ENCODE peak calls at places on chromosomes 13 and 19, in ten cellular contexts. C is activated T-cell treated with anti-CD3 and anti-CD28 coated beads, Interleukin-2, amount 50 U/mL, for 72 hours; O is astrocyte of the spinal cord; U is neuronal stem cell; T is amygdala; E is T-cell; N is stimulated activated CD4-positive, alpha-beta T cell treated with anti-CD3 and anti-CD28 coated beads, Interleukin-2, amount 100 ng/mL, for 48 hours; L is AG09309; Y is EL; W is HS-5. M is an unnamed sample.

GRCh38 chr13:110065780-110066179 is 241.2 kb downstream of the COL4A1 start:
- DNase-seq in C (no peak), O (no peak), U (no peak), T (no peak), E (no peak), N (no peak), L (no peak), Y (no peak), W (no peak), M (no peak)

GRCh38 chr13:21735621-21736401 is 64.9 kb downstream of the FGF9 start:
- DNase-seq in C (no peak), O (no peak), U (no peak), T (no peak), E (no peak), N (no peak), L (no peak), Y (no peak), W (no peak), M (no peak)

GRCh38 chr13:38656699-38657098 is 30.2 kb upstream of the FREM2 start:
- DNase-seq in C (no peak), O (no peak), U (no peak), T (no peak), E (no peak), N (no peak), L (no peak), Y (no peak), W (no peak), M (no peak)

GRCh38 chr13:48165063-48165462 is 67.9 kb upstream of the ITM2B start:
- DNase-seq in C (no peak), O (no peak), U (no peak), T (no peak), E (no peak), N (no peak), L (no peak), Y (no peak), W (no peak), M (no peak)

GRCh38 chr19:21566073-21566472 is 60.7 kb downstream of the ZNF429 start:
- DNase-seq in C (peak), O (no peak), U (no peak), T (no peak), E (no peak), N (no peak), L (no peak), Y (no peak), W (no peak), M (no peak)

GRCh38 chr13:100510208-100510997 is 78.2 kb downstream of the GGACT start:
- DNase-seq in C (no peak), O (no peak), U (no peak), T (no peak), E (no peak), N (no peak), L (no peak), Y (no peak), W (no peak), M (no peak)

GRCh38 chr13:46751811-46752635 is 44.9 kb downstream of the ESD start:
- DNase-seq in C (peak), O (peak), U (no peak), T (no peak), E (peak), N (peak), L (peak), Y (peak), W (peak), M (peak)

GRCh38 chr13:70623260-70623659 is 515.0 kb upstream of the KLHL1 start:
- DNase-seq in C (no peak), O (peak), U (no peak), T (no peak), E (no peak), N (no peak), L (no peak), Y (peak), W (no peak), M (peak)

GRCh38 chr19:1270854-1271527 is 1.9 kb downstream of the CIRBP start:
- DNase-seq in C (no peak), O (no peak), U (no peak), T (no peak), E (no peak), N (no peak), L (no peak), Y (no peak), W (no peak), M (no peak)

GRCh38 chr13:108214511-108215383 is 589 bp downstream of the LIG4 start:
- DNase-seq in C (no peak), O (no peak), U (no peak), T (no peak), E (peak), N (no peak), L (no peak), Y (no peak), W (no peak), M (no peak)

GRCh38 chr13:40221131-40221459 is 445.3 kb downstream of the FOXO1 start:
- DNase-seq in C (no peak), O (no peak), U (no peak), T (no peak), E (no peak), N (no peak), L (no peak), Y (no peak), W (no peak), M (no peak)

GRCh38 chr19:49676136-49676689 is 858 bp upstream of the PRMT1 start:
- DNase-seq in C (no peak), O (peak), U (peak), T (no peak), E (peak), N (peak), L (peak), Y (peak), W (no peak), M (no peak)

GRCh38 chr13:52850396-52851152 is 2.1 kb upstream of the PCDH8 start:
- DNase-seq in C (peak), O (peak), U (peak), T (peak), E (peak), N (no peak), L (no peak), Y (peak), W (no peak), M (peak)